ENCODE peak calls at places on chromosomes 5 and 9, in nine cellular contexts. O, Y, W, G, T, I, L, M and H are unnamed samples.

GRCh38 chr9:109590945-109591344 is 92.8 kb upstream of the PTPN3 start:
- DNase-seq in O (no peak), Y (no peak), W (no peak), G (no peak), T (no peak), I (no peak), L (no peak), M (no peak), H (no peak)

GRCh38 chr5:33049845-33050244 is 338.7 kb downstream of the NPR3 start:
- DNase-seq in O (peak; percentile 78), Y (no peak), W (no peak), G (no peak), T (peak; percentile 91), I (peak; percentile 95), L (peak; percentile 37), M (peak; percentile 94), H (peak; percentile 88)

GRCh38 chr9:113973963-113974413 is 97.9 kb downstream of the ZNF618 start:
- DNase-seq in O (no peak), Y (no peak), W (no peak), G (no peak), T (no peak), I (peak; percentile 52), L (no peak), M (no peak), H (peak; percentile 41)

GRCh38 chr5:151153766-151154272 is 3.8 kb downstream of the ANXA6 start:
- DNase-seq in O (no peak), Y (no peak), W (no peak), G (no peak), T (no peak), I (peak; percentile 53), L (no peak), M (no peak), H (no peak)

GRCh38 chr9:109640232-109641078 is 139.5 kb upstream of the PALM2AKAP2 start:
- DNase-seq in O (no peak), Y (peak; percentile 90), W (peak; percentile 78), G (no peak), T (peak; percentile 65), I (peak; percentile 68), L (peak; percentile 60), M (peak; percentile 69), H (peak; percentile 87)

GRCh38 chr9:78866228-78867132 is 569.6 kb downstream of the PSAT1 start:
- DNase-seq in O (peak; percentile 13), Y (no peak), W (no peak), G (no peak), T (peak; percentile 72), I (peak; percentile 94), L (peak; percentile 40), M (peak; percentile 94), H (peak; percentile 58)

GRCh38 chr9:19748278-19749126 is 40.3 kb downstream of the SLC24A2 start:
- DNase-seq in O (no peak), Y (no peak), W (no peak), G (peak; percentile 8), T (peak; percentile 48), I (peak; percentile 18), L (no peak), M (no peak), H (no peak)

GRCh38 chr5:82023530-82024095 is 51.8 kb downstream of the ATG10 start:
- DNase-seq in O (no peak), Y (no peak), W (peak; percentile 15), G (no peak), T (no peak), I (no peak), L (peak; percentile 35), M (no peak), H (no peak)

GRCh38 chr5:35047785-35048404 is at the start of gene AGXT2:
- DNase-seq in O (no peak), Y (no peak), W (no peak), G (no peak), T (no peak), I (no peak), L (no peak), M (no peak), H (no peak)

GRCh38 chr5:146461319-146461718 is 14.2 kb downstream of the TCERG1 start:
- DNase-seq in O (no peak), Y (no peak), W (no peak), G (no peak), T (no peak), I (peak; percentile 36), L (no peak), M (peak; percentile 49), H (peak; percentile 62)

GRCh38 chr5:92761585-92761984 is 819.4 kb downstream of the NR2F1-AS1 start:
- DNase-seq in O (no peak), Y (no peak), W (no peak), G (no peak), T (no peak), I (no peak), L (no peak), M (no peak), H (no peak)

GRCh38 chr9:116337015-116337414 is 183.4 kb downstream of the PAPPA start:
- DNase-seq in O (no peak), Y (no peak), W (peak; percentile 57), G (no peak), T (peak; percentile 31), I (peak; percentile 74), L (peak; percentile 26), M (peak; percentile 10), H (peak; percentile 86)

GRCh38 chr9:99349870-99350269 is 127.8 kb downstream of the SEC61B start:
- DNase-seq in O (no peak), Y (no peak), W (no peak), G (no peak), T (no peak), I (peak; percentile 37), L (no peak), M (no peak), H (no peak)

GRCh38 chr5:178818094-178818493 is 41.7 kb upstream of the ZNF354B start:
- DNase-seq in O (no peak), Y (no peak), W (peak; percentile 7), G (no peak), T (no peak), I (no peak), L (peak; percentile 23), M (no peak), H (no peak)

GRCh38 chr9:15115041-15115440 is 192.0 kb downstream of the TTC39B start:
- DNase-seq in O (no peak), Y (no peak), W (no peak), G (no peak), T (no peak), I (no peak), L (no peak), M (no peak), H (no peak)

DNA sequence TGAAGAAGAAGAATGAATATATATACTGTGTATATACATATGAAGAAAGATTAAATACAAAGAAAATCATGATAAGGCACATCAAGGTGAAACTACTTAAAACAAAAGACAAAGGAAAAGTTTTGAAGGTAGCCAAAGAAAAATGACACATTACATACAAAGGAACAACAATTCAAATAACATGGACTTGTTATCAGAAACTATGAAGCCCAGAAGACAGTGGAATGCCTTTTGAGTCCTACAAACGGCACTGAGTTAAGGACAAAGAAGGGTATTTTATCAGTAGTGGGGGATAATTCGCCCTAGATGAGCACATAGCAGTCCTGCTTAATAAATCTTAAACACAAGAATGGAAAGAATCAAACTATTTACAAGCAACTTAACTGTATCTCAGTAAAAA is 77.8 kb downstream of the CAAP1 start:
- DNase-seq in O (no peak), Y (no peak), W (no peak), G (no peak), T (no peak), I (no peak), L (no peak), M (no peak), H (no peak)
- H3K4me3 ChIP-seq in O (no peak overlapping the region), Y (no peak overlapping the region), W (no peak overlapping the region), G (no peak overlapping the region), T (no peak overlapping the region), I (no peak overlapping the region), L (no peak overlapping the region), M (no peak overlapping the region), H (no peak overlapping the region)

GRCh38 chr9:129095170-129095667 is 14.3 kb downstream of the DOLPP1 start:
- DNase-seq in O (no peak), Y (no peak), W (no peak), G (no peak), T (no peak), I (no peak), L (no peak), M (no peak), H (peak; percentile 38)
- H3K27ac ChIP-seq in O (no peak overlapping the region), Y (no peak overlapping the region), W (no peak overlapping the region), G (no peak overlapping the region), T (no peak overlapping the region), I (no peak overlapping the region), L (no peak overlapping the region), M (no peak overlapping the region), H (no peak overlapping the region)

GRCh38 chr9:136678624-136679023 is 8.6 kb downstream of the AGPAT2 start:
- DNase-seq in O (no peak), Y (no peak), W (no peak), G (no peak), T (no peak), I (no peak), L (no peak), M (no peak), H (no peak)

GRCh38 chr9:136676920-136677686 is 10.2 kb downstream of the AGPAT2 start:
- DNase-seq in O (no peak), Y (no peak), W (no peak), G (no peak), T (no peak), I (no peak), L (no peak), M (no peak), H (no peak)

GRCh38 chr9:136678034-136678433 is 9.2 kb downstream of the AGPAT2 start:
- DNase-seq in O (no peak), Y (no peak), W (no peak), G (no peak), T (no peak), I (no peak), L (no peak), M (no peak), H (no peak)

GRCh38 chr9:136681029-136681428 is 6.2 kb downstream of the AGPAT2 start:
- DNase-seq in O (no peak), Y (no peak), W (no peak), G (no peak), T (no peak), I (no peak), L (no peak), M (no peak), H (no peak)

DNA sequence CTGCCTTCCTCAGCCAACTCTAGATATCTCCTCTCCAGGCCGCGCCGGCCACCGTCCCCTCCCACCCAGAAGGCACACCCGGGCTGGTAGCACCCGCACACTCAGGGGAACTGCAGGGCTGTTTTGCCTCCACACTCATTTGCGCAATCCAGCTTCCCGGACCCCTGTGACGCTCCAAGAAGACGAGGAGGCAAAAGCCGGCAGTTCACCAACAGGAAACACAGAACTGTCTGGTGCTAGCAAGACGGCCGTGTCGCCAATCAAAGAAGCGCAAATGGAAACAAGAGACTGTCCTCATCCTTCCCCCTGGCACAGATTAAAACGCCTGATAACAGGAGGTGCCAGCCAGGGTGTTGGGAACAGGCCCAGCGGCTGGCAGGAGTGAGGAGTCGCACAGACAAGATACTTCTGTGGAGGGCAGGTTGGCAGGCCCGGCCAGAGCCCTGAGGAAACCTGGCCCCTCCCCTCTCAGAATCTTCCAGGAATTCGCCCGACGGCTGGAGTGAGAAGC is 7.8 kb downstream of the AGPAT2 start:
- DNase-seq in O (no peak), Y (no peak), W (no peak), G (no peak), T (no peak), I (no peak), L (no peak), M (no peak), H (no peak)
- H3K79me2 ChIP-seq in O (peaks cover 33% of the 10 kb centered on the region), Y (no peaks in the 10 kb centered on the region), W (no peaks in the 10 kb centered on the region), G (no peaks in the 10 kb centered on the region), T (peaks cover 27% of the 10 kb centered on the region), I (peaks cover 17% of the 10 kb centered on the region), L (peaks cover 66% of the 10 kb centered on the region), M (peaks cover 15% of the 10 kb centered on the region), H (peaks cover 3% of the 10 kb centered on the region)

GRCh38 chr5:139748505-139748826 is 47.1 kb upstream of the PSD2 start:
- DNase-seq in O (no peak), Y (peak; percentile 49), W (no peak), G (no peak), T (no peak), I (no peak), L (peak; percentile 4), M (no peak), H (no peak)
- H3K4me3 ChIP-seq in O (no peak overlapping the region), Y (peak overlapping the region; percentile 41), W (peak overlapping the region; percentile 80), G (no peak overlapping the region), T (no peak overlapping the region), I (no peak overlapping the region), L (no peak overlapping the region), M (no peak overlapping the region), H (no peak overlapping the region)